ENCODE peak calls at places on chromosomes 2 and 18, in four cellular contexts. T, G, N and C are unnamed samples.

GRCh38 chr2:234679766-234680687 is 183.1 kb upstream of the ARL4C start:
- DNase-seq in T (no peak), G (no peak), N (no peak), C (no peak)

GRCh38 chr2:238853724-238854123 is 5.8 kb downstream of the TWIST2 start:
- DNase-seq in T (no peak), G (no peak), N (no peak), C (no peak)

GRCh38 chr18:22455425-22456150 is 37.9 kb upstream of the CTAGE1 start:
- DNase-seq in N (peak; percentile 11), G (no peak), T (no peak), C (no peak)

GRCh38 chr2:229901819-229902218 is 20.0 kb downstream of the TRIP12 start:
- DNase-seq in T (no peak), G (no peak), N (peak; percentile 25), C (no peak)

GRCh38 chr2:47534179-47534919 is 131.4 kb downstream of the MSH2 start:
- DNase-seq in N (no peak), T (no peak), G (no peak), C (no peak)

GRCh38 chr2:25817006-25817405 is 61.3 kb downstream of the ASXL2 start:
- DNase-seq in N (no peak), G (no peak), T (no peak), C (no peak)

GRCh38 chr2:231361701-231362588 is 33.6 kb upstream of the B3GNT7 start:
- DNase-seq in T (peak; percentile 54), N (no peak), G (peak; percentile 5), C (peak; percentile 34)

GRCh38 chr2:118569876-118570535 is 277.4 kb downstream of the EN1 start:
- DNase-seq in T (no peak), N (no peak), G (no peak), C (no peak)

GRCh38 chr2:44351676-44352075 is 9.6 kb downstream of the PREPL start:
- DNase-seq in T (no peak), N (no peak), G (no peak), C (no peak)

GRCh38 chr2:96144481-96145027 is 686 bp downstream of the DUSP2 start:
- DNase-seq in N (peak; percentile 45), T (peak; percentile 73), G (peak; percentile 60), C (peak; percentile 49)

GRCh38 chr2:144304127-144304665 is 215.7 kb downstream of the ZEB2 start:
- DNase-seq in T (no peak), G (no peak), N (no peak), C (no peak)

GRCh38 chr2:26455801-26456700 is 21.9 kb downstream of the OTOF start:
- DNase-seq in G (no peak), N (no peak), T (no peak), C (no peak)

GRCh38 chr18:11324956-11325873 is 175.8 kb upstream of the PIEZO2 start:
- DNase-seq in T (no peak), N (no peak), G (peak; percentile 11), C (no peak)

GRCh38 chr2:135662088-135662487 is 79.6 kb upstream of the UBXN4 start:
- DNase-seq in N (no peak), G (peak; percentile 31), T (no peak), C (no peak)

GRCh38 chr18:10315542-10315941 is 138.9 kb upstream of the APCDD1 start:
- DNase-seq in G (no peak), T (no peak), N (no peak), C (no peak)

GRCh38 chr2:70735065-70735464 is 32.9 kb downstream of the ADD2 start:
- DNase-seq in G (no peak), T (no peak), N (no peak), C (no peak)

GRCh38 chr18:48763714-48764100 is 187.1 kb downstream of the SMAD7 start:
- DNase-seq in T (no peak), N (no peak), G (no peak), C (no peak)

GRCh38 chr18:79485788-79486355 is 90.1 kb downstream of the NFATC1 start:
- DNase-seq in G (no peak), T (no peak), N (no peak), C (no peak)

GRCh38 chr2:198296665-198297308 is 492.4 kb downstream of the PLCL1 start:
- DNase-seq in T (peak; percentile 83), G (peak; percentile 67), N (peak; percentile 88), C (peak; percentile 57)